ENCODE peak calls at places on chromosomes 6 and 20, in nine cellular contexts. Z is GM23248, R is body of pancreas, B is pancreas, U is ovary, S is BE2C, M is PC-3, N is hepatocyte, Y is neural progenitor cell. A is an unnamed sample.

GRCh38 chr20:45041464-45042337 is 59.2 kb downstream of the KCNS1 start:
- DNase-seq in Z (peak; percentile 82), R (no peak), B (no peak), U (no peak), S (no peak), M (peak; percentile 80), N (peak; percentile 18), Y (no peak), A (peak; percentile 31)

GRCh38 chr6:109318328-109318876 is 63.9 kb downstream of the CD164 start:
- DNase-seq in Z (no peak), R (peak; percentile 43), B (no peak), U (no peak), S (no peak), M (no peak), N (peak; percentile 66), Y (peak; percentile 43), A (no peak)

GRCh38 chr6:149242883-149243282 is 74.6 kb upstream of the TAB2 start:
- DNase-seq in Z (no peak), R (no peak), B (no peak), U (no peak), S (no peak), M (peak; percentile 39), N (no peak), Y (no peak), A (peak; percentile 46)

GRCh38 chr20:4688342-4688741 is 33.4 kb upstream of the PRND start:
- DNase-seq in Z (peak; percentile 36), R (no peak), B (no peak), U (no peak), S (no peak), M (no peak), N (no peak), Y (no peak), A (no peak)

GRCh38 chr20:48631114-48632016 is 196.4 kb downstream of the PREX1 start:
- DNase-seq in Z (peak; percentile 17), R (no peak), B (no peak), U (no peak), S (peak; percentile 73), M (no peak), N (no peak), Y (no peak), A (peak; percentile 29)

GRCh38 chr20:48619126-48620101 is 208.4 kb downstream of the PREX1 start:
- DNase-seq in Z (no peak), R (no peak), B (no peak), U (peak; percentile 44), S (peak; percentile 96), M (peak; percentile 55), N (peak; percentile 41), Y (no peak), A (no peak)

GRCh38 chr6:20424679-20425078 is 23.0 kb downstream of the E2F3 start:
- DNase-seq in Z (no peak), R (no peak), B (no peak), U (no peak), S (no peak), M (no peak), N (peak; percentile 50), Y (no peak), A (no peak)

GRCh38 chr6:52596371-52597028 is 19.6 kb upstream of the TRAM2 start:
- DNase-seq in Z (peak; percentile 78), R (no peak), B (no peak), U (no peak), S (no peak), M (no peak), N (no peak), Y (no peak), A (peak; percentile 73)

GRCh38 chr6:117482240-117483003 is at the start of gene DCBLD1:
- DNase-seq in Z (peak; percentile 96), R (peak; percentile 87), B (peak; percentile 85), U (peak; percentile 59), S (peak; percentile 83), M (peak; percentile 79), N (peak; percentile 90), Y (peak; percentile 88), A (peak; percentile 56)

GRCh38 chr6:111550953-111551352 is 54.7 kb downstream of the TRAF3IP2 start:
- DNase-seq in Z (no peak), R (peak; percentile 20), B (no peak), U (no peak), S (peak; percentile 29), M (no peak), N (no peak), Y (no peak), A (no peak)

GRCh38 chr6:157323924-157324276 is 581 bp upstream of the TMEM242 start:
- DNase-seq in Z (peak; percentile 92), R (peak; percentile 87), B (peak; percentile 79), U (peak; percentile 83), S (peak; percentile 76), M (peak; percentile 73), N (peak; percentile 88), Y (peak; percentile 83), A (peak; percentile 78)

GRCh38 chr6:109896333-109896732 is 81.8 kb upstream of the GPR6 start:
- DNase-seq in Z (peak; percentile 12), R (no peak), B (no peak), U (no peak), S (no peak), M (no peak), N (no peak), Y (no peak), A (no peak)

GRCh38 chr6:31110825-31111582 is 1.4 kb downstream of the C6orf15 start:
- DNase-seq in Z (no peak), R (no peak), B (no peak), U (no peak), S (no peak), M (no peak), N (peak; percentile 3), Y (peak; percentile 40), A (no peak)

GRCh38 chr6:72622094-72622540 is 253 bp downstream of the KCNQ5 start:
- DNase-seq in Z (peak; percentile 76), R (peak; percentile 63), B (peak; percentile 27), U (no peak), S (peak; percentile 74), M (no peak), N (peak; percentile 61), Y (peak; percentile 76), A (no peak)

GRCh38 chr6:166957087-166957804 is 896 bp upstream of the RNASET2 start:
- DNase-seq in Z (peak; percentile 58), R (peak; percentile 57), B (peak; percentile 36), U (peak; percentile 63), S (peak; percentile 24), M (no peak), N (peak; percentile 70), Y (peak; percentile 68), A (no peak)

GRCh38 chr6:139291813-139292619 is at the start of gene TXLNB:
- DNase-seq in Z (peak; percentile 86), R (peak; percentile 40), B (no peak), U (peak; percentile 82), S (no peak), M (no peak), N (peak; percentile 60), Y (peak; percentile 57), A (peak; percentile 60)

GRCh38 chr20:57501461-57502330 is 23.2 kb downstream of the CTCFL start:
- DNase-seq in Z (peak; percentile 23), R (no peak), B (no peak), U (no peak), S (peak; percentile 36), M (no peak), N (no peak), Y (peak; percentile 41), A (peak; percentile 8)

GRCh38 chr6:167212716-167213011 is 54.9 kb upstream of the GPR31 start:
- DNase-seq in Z (no peak), R (no peak), B (no peak), U (no peak), S (no peak), M (no peak), N (no peak), Y (no peak), A (no peak)

GRCh38 chr6:167588181-167588919 is 238.4 kb upstream of the AFDN start:
- DNase-seq in Z (no peak), R (no peak), B (no peak), U (no peak), S (no peak), M (no peak), N (no peak), Y (no peak), A (peak; percentile 42)

DNA sequence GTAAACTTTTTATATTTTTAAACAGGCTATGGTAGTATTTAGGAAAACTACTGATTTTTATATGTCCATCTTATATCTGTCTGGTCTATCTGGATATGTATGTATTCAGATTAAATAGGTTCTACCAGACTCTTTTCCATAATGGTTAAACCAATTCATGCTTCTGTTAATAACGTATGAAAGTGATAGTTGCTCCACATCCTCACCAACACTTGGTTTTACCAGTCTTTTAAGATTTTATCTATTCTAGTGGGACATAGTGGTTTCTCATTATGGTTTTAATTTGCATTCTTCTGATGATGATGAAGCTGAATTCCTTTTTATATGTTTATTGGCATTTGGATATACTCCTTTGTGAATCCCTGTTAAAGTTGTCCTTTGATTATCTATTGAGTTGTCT is 56.1 kb downstream of the UBR2 start:
- DNase-seq in Z (no peak), R (no peak), B (no peak), U (no peak), S (no peak), M (no peak), N (no peak), Y (no peak), A (no peak)
- H3K36me3 ChIP-seq in Z (peaks cover 17% of the 10 kb centered on the region), R (peaks cover 19% of the 10 kb centered on the region), B (peaks cover 32% of the 10 kb centered on the region), U (no peaks in the 10 kb centered on the region), S (peaks cover 10% of the 10 kb centered on the region), M (peaks cover 14% of the 10 kb centered on the region), N (no peaks in the 10 kb centered on the region), Y (peaks cover 7% of the 10 kb centered on the region), A (peaks cover 27% of the 10 kb centered on the region)

DNA sequence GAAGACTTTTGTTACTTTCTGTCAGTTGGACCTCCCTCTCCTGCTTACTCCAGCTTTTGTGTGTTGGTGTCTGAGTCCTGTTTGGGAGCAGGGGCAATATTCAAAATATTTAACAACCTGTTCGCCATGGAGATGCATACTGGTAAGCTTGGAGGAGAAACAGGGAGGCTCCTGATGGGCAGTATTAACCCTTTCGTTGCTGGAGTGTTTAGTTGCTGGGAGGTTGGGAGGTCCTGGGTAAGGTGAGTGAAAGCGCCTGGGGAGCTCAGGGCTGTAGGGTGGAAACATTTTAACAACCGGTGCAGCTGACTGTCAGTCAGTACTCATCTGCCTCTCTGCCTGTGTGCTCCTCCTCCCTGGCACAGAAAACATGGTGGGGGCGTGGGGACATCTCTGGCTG is 4.2 kb downstream of the TULP1 start:
- DNase-seq in Z (no peak), R (no peak), B (no peak), U (no peak), S (no peak), M (no peak), N (no peak), Y (no peak), A (no peak)
- H3K27me3 ChIP-seq in Z (peaks cover 28% of the 10 kb centered on the region), R (no peaks in the 10 kb centered on the region), B (no peaks in the 10 kb centered on the region), U (no peaks in the 10 kb centered on the region), S (no peaks in the 10 kb centered on the region), M (no peaks in the 10 kb centered on the region), N (no peaks in the 10 kb centered on the region), Y (peaks cover 10% of the 10 kb centered on the region), A (peaks cover 9% of the 10 kb centered on the region)

DNA sequence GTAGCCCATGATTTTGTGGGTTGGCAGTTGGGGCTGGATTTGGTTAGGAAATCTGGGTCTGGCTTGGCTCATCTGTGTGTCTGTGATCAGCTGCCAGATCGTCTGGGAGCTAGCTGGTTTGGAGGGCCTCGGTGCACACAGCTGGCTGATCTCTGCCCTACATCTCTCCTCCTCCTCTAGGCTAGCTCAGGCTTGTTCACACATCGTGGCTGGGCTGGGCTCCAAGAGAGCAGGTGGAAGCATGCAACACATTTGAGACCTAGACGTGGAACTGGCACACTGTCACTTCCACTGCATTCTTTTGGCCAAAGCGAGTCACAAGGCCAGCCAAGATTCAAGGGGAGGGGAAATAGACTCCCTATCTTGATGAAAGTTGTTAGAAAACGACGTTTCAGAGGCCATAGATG is 15.9 kb downstream of the NDUFAF5 start:
- DNase-seq in Z (peak; percentile 76), R (peak; percentile 97), B (peak; percentile 91), U (peak; percentile 83), S (peak; percentile 73), M (peak; percentile 86), N (peak; percentile 55), Y (no peak), A (peak; percentile 69)
- H3K36me3 ChIP-seq in Z (peaks cover 42% of the 10 kb centered on the region), R (peaks cover 17% of the 10 kb centered on the region), B (peaks cover 18% of the 10 kb centered on the region), U (no peaks in the 10 kb centered on the region), S (peaks cover 74% of the 10 kb centered on the region), M (peaks cover 58% of the 10 kb centered on the region), N (no peaks in the 10 kb centered on the region), Y (peaks cover 2% of the 10 kb centered on the region), A (peaks cover 50% of the 10 kb centered on the region)

GRCh38 chr6:29665942-29666825 is 9.3 kb downstream of the MOG start:
- DNase-seq in Z (no peak), R (no peak), B (no peak), U (no peak), S (no peak), M (no peak), N (no peak), Y (no peak), A (no peak)
- H3K27me3 ChIP-seq in Z (peaks cover 50% of the 10 kb centered on the region), R (no peaks in the 10 kb centered on the region), B (no peaks in the 10 kb centered on the region), U (no peaks in the 10 kb centered on the region), S (peaks cover 6% of the 10 kb centered on the region), M (peaks cover 18% of the 10 kb centered on the region), N (peaks cover 20% of the 10 kb centered on the region), Y (no peaks in the 10 kb centered on the region), A (no peaks in the 10 kb centered on the region)